ENCODE peak calls at places on chromosomes 13 and 19, in six cellular contexts. T is HEK293T; Y is posterior vena cava; H is choroid plexus epithelial cell; W is brain microvascular endothelial cell; D is stimulated activated CD4-positive, alpha-beta T cell treated with anti-CD3 and anti-CD28 coated beads, Interleukin-2, amount 100 ng/mL, for 24 hours. S is an unnamed sample.

GRCh38 chr19:34364830-34365462 is at the start of gene GPI:
- DNase-seq in H (peak), D (peak), W (no peak), T (peak), Y (peak), S (peak)

GRCh38 chr13:68719815-68720214 is 1387.8 kb upstream of the ATXN8OS start:
- DNase-seq in W (no peak), H (no peak), T (no peak), D (no peak), Y (no peak), S (no peak)

GRCh38 chr19:45443462-45444317 is 20.0 kb upstream of the ERCC1 start:
- DNase-seq in D (peak), H (peak), Y (peak), W (peak), T (peak), S (peak)

GRCh38 chr13:89749888-89750287 is 1597.6 kb upstream of the MIR17HG start:
- DNase-seq in W (no peak), H (no peak), T (no peak), D (no peak), Y (no peak), S (no peak)

GRCh38 chr19:1651061-1651547 is 1.3 kb downstream of the TCF3 start:
- DNase-seq in D (peak), T (no peak), W (no peak), H (peak), Y (no peak), S (peak)

GRCh38 chr13:106151056-106151699 is 384.3 kb downstream of the EFNB2 start:
- DNase-seq in H (peak), Y (no peak), D (no peak), W (peak), T (no peak), S (peak)

GRCh38 chr19:3443840-3444694 is 36.3 kb downstream of the SMIM24 start:
- DNase-seq in Y (peak), H (peak), T (no peak), D (no peak), W (peak), S (peak)

GRCh38 chr13:72255908-72256307 is 388.9 kb upstream of the DACH1 start:
- DNase-seq in D (no peak), W (peak), Y (no peak), H (peak), T (peak), S (peak)

GRCh38 chr13:99566125-99567083 is 65.1 kb downstream of the TM9SF2 start:
- DNase-seq in T (no peak), D (no peak), W (no peak), H (no peak), Y (no peak), S (no peak)

GRCh38 chr19:12720851-12721655 is 2.7 kb downstream of the TNPO2 start:
- DNase-seq in W (no peak), D (no peak), Y (no peak), T (no peak), H (peak), S (no peak)

GRCh38 chr13:76991432-76991795 is 467 bp upstream of the CLN5 start:
- DNase-seq in T (no peak), Y (no peak), W (no peak), D (peak), H (no peak), S (no peak)

GRCh38 chr19:48874309-48875135 is 2.3 kb downstream of the PPP1R15A start:
- DNase-seq in H (peak), T (no peak), W (peak), Y (peak), D (no peak), S (peak)

GRCh38 chr13:79663420-79663819 is 182.5 kb downstream of the NDFIP2 start:
- DNase-seq in D (no peak), Y (no peak), H (no peak), T (no peak), W (no peak), S (no peak)

GRCh38 chr19:45179063-45179847 is 671 bp downstream of the BLOC1S3 start:
- DNase-seq in H (peak), D (peak), T (peak), W (no peak), Y (no peak), S (peak)

GRCh38 chr13:108780706-108781105 is 151.3 kb downstream of the MYO16 start:
- DNase-seq in W (no peak), D (no peak), T (no peak), H (no peak), Y (no peak), S (no peak)

GRCh38 chr19:47432091-47432490 is 12.8 kb upstream of the MEIS3 start:
- DNase-seq in D (no peak), H (no peak), T (no peak), W (no peak), Y (no peak), S (no peak)

GRCh38 chr19:50980203-50980602 is 3.5 kb downstream of the KLK7 start:
- DNase-seq in D (no peak), H (no peak), T (no peak), Y (no peak), W (no peak), S (no peak)

GRCh38 chr19:9078651-9079050 is 8.2 kb upstream of the OR1M1 start:
- DNase-seq in H (no peak), Y (no peak), T (no peak), D (no peak), W (no peak), S (no peak)

GRCh38 chr13:28458604-28459003 is 36.3 kb downstream of the FLT1 start:
- DNase-seq in H (no peak), T (no peak), Y (no peak), D (no peak), W (no peak), S (no peak)

GRCh38 chr19:2494084-2494446 is 18.1 kb downstream of the GADD45B start:
- DNase-seq in D (no peak), H (peak), W (peak), Y (peak), T (no peak), S (peak)

GRCh38 chr13:108033800-108034707 is 181.3 kb downstream of the LIG4 start:
- DNase-seq in H (peak), T (no peak), D (no peak), Y (no peak), W (no peak), S (no peak)

GRCh38 chr19:2266183-2266993 is 10.2 kb upstream of the JSRP1 start:
- DNase-seq in D (peak), H (peak), Y (peak), T (no peak), W (peak), S (peak)

GRCh38 chr13:37360556-37360955 is 238.0 kb downstream of the POSTN start:
- DNase-seq in Y (no peak), W (no peak), D (no peak), T (no peak), H (no peak), S (no peak)

GRCh38 chr19:39265321-39265916 is 2.8 kb upstream of the IFNL2 start:
- DNase-seq in Y (no peak), W (no peak), D (peak), T (no peak), H (no peak), S (no peak)

GRCh38 chr13:77537302-77537919 is 1.9 kb downstream of the SCEL start:
- DNase-seq in T (no peak), W (no peak), H (no peak), Y (no peak), D (no peak), S (no peak)

GRCh38 chr19:33501957-33502356 is 19.6 kb downstream of the PEPD start:
- DNase-seq in W (no peak), H (no peak), Y (peak), D (no peak), T (no peak), S (no peak)

GRCh38 chr13:101455863-101456262 is 3.4 kb downstream of the ITGBL1 start:
- DNase-seq in W (peak), Y (no peak), T (no peak), D (no peak), H (peak), S (peak)